ENCODE peak calls at places on chromosome 21, in seven cellular contexts. J, T, U, F, G, X and B are unnamed samples.

GRCh38 chr21:46214478-46215340 is 13.9 kb downstream of the LSS start:
- DNase-seq in T (no peak), F (no peak), U (peak), X (no peak), G (no peak), J (no peak), B (no peak)

GRCh38 chr21:42515708-42516502 is 2.3 kb downstream of the SLC37A1 start:
- DNase-seq in T (peak), F (peak), J (no peak), X (no peak), G (no peak), U (no peak), B (no peak)

GRCh38 chr21:39001341-39001740 is 181.9 kb downstream of the PSMG1 start:
- DNase-seq in G (no peak), F (no peak), U (no peak), X (no peak), T (no peak), J (no peak), B (no peak)

GRCh38 chr21:38806153-38806941 is 618 bp downstream of the ETS2 start:
- DNase-seq in F (peak), J (peak), T (no peak), U (peak), G (no peak), X (no peak), B (peak)

GRCh38 chr21:38505654-38506523 is 7.6 kb upstream of the ERG start:
- DNase-seq in X (no peak), U (peak), G (peak), J (peak), T (peak), F (peak), B (peak)

GRCh38 chr21:38140192-38140905 is 116.4 kb upstream of the KCNJ15 start:
- DNase-seq in T (peak), G (peak), F (no peak), X (no peak), J (peak), U (no peak), B (no peak)

GRCh38 chr21:39086547-39086946 is 96.7 kb downstream of the PSMG1 start:
- DNase-seq in T (no peak), X (no peak), J (no peak), U (no peak), F (no peak), G (no peak), B (no peak)

GRCh38 chr21:36385233-36385908 is at the start of gene CHAF1B:
- DNase-seq in F (peak), G (peak), U (peak), T (peak), X (peak), J (peak), B (peak)

GRCh38 chr21:40668535-40669275 is 178.3 kb downstream of the DSCAM start:
- DNase-seq in F (no peak), U (no peak), G (peak), T (no peak), X (no peak), J (no peak), B (no peak)

GRCh38 chr21:46622226-46622625 is 13.2 kb upstream of the PRMT2 start:
- DNase-seq in J (peak), T (no peak), G (no peak), X (no peak), U (no peak), F (peak), B (peak)

GRCh38 chr21:38054334-38054733 is 138.1 kb upstream of the KCNJ6 start:
- DNase-seq in X (no peak), F (no peak), U (no peak), J (no peak), G (no peak), T (no peak), B (no peak)

GRCh38 chr21:42309753-42310213 is 5.4 kb downstream of the TFF3 start:
- DNase-seq in F (peak), T (peak), J (peak), X (no peak), G (no peak), U (peak), B (peak)

GRCh38 chr21:40793057-40793456 is 53.9 kb downstream of the DSCAM start:
- DNase-seq in J (no peak), U (no peak), F (no peak), X (no peak), T (no peak), G (peak), B (no peak)

GRCh38 chr21:37073417-37074194 is 552 bp downstream of the TTC3 start:
- DNase-seq in F (no peak), G (peak), U (no peak), T (peak), J (peak), X (peak), B (peak)

GRCh38 chr21:38806942-38807284 is 1.2 kb downstream of the ETS2 start:
- DNase-seq in J (no peak), T (no peak), X (no peak), U (no peak), F (no peak), G (peak), B (peak)

GRCh38 chr21:36079010-36079649 is 9.3 kb downstream of the CBR1 start:
- DNase-seq in U (no peak), T (no peak), F (no peak), X (peak), J (no peak), G (no peak), B (peak)

GRCh38 chr21:46017148-46017547 is 35.6 kb downstream of the COL6A1 start:
- DNase-seq in T (no peak), U (peak), F (no peak), G (no peak), X (no peak), J (no peak), B (peak)

GRCh38 chr21:16205527-16205926 is 475.7 kb downstream of the USP25 start:
- DNase-seq in T (no peak), J (no peak), X (no peak), U (no peak), F (no peak), G (peak), B (no peak)

GRCh38 chr21:36355071-36355680 is 30.0 kb upstream of the CHAF1B start:
- DNase-seq in X (no peak), F (no peak), U (no peak), J (no peak), G (no peak), T (no peak), B (no peak)

GRCh38 chr21:44757731-44758130 is 43.9 kb downstream of the UBE2G2 start:
- DNase-seq in T (no peak), F (no peak), U (no peak), G (no peak), J (no peak), X (no peak), B (no peak)

GRCh38 chr21:44756416-44757185 is 45.0 kb downstream of the UBE2G2 start:
- DNase-seq in J (no peak), F (no peak), T (no peak), U (peak), G (no peak), X (no peak), B (no peak)

GRCh38 chr21:44753357-44753756 is 42.0 kb upstream of the TSPEAR start:
- DNase-seq in X (no peak), T (no peak), J (no peak), F (no peak), U (peak), G (no peak), B (no peak)

GRCh38 chr21:44752701-44753235 is 41.4 kb upstream of the TSPEAR start:
- DNase-seq in T (peak), U (no peak), X (no peak), J (no peak), G (no peak), F (no peak), B (no peak)

GRCh38 chr21:44755227-44755626 is 43.9 kb upstream of the TSPEAR start:
- DNase-seq in F (no peak), G (no peak), J (no peak), T (peak), X (no peak), U (no peak), B (no peak)
- TF ChIP-seq CTCF in F (no peak), G (no peak), J (no peak), T (peak), X (no peak), U (no peak), B (no peak)

GRCh38 chr21:34923202-34923601 is 125.9 kb downstream of the RUNX1 start:
- DNase-seq in T (no peak), J (no peak), X (no peak), G (no peak), F (no peak), U (no peak), B (peak)
- TF ChIP-seq CTCF in T (no peak), J (no peak), X (no peak), G (no peak), F (no peak), U (no peak), B (no peak)

GRCh38 chr21:14522689-14523088 is 23.4 kb downstream of the SAMSN1 start:
- DNase-seq in U (no peak), G (no peak), X (no peak), J (peak), F (no peak), T (no peak), B (no peak)
- TF ChIP-seq CTCF in U (no peak), G (no peak), X (no peak), J (no peak), F (no peak), T (no peak), B (no peak)

GRCh38 chr21:33327326-33327725 is 2.6 kb downstream of the IFNAR1 start:
- DNase-seq in T (no peak), U (no peak), X (no peak), J (no peak), G (no peak), F (no peak), B (no peak)

GRCh38 chr21:33332143-33332542 is 7.4 kb downstream of the IFNAR1 start:
- DNase-seq in U (no peak), X (no peak), G (no peak), F (no peak), T (no peak), J (no peak), B (no peak)

GRCh38 chr21:33327792-33328433 is 3.1 kb downstream of the IFNAR1 start:
- DNase-seq in X (no peak), F (no peak), J (no peak), G (no peak), T (no peak), U (no peak), B (no peak)

GRCh38 chr21:33334191-33334590 is 9.4 kb downstream of the IFNAR1 start:
- DNase-seq in T (no peak), X (no peak), G (no peak), F (no peak), U (no peak), J (no peak), B (no peak)

GRCh38 chr21:33330726-33331125 is 6.0 kb downstream of the IFNAR1 start:
- DNase-seq in F (no peak), G (no peak), J (no peak), U (no peak), X (no peak), T (no peak), B (no peak)
- TF ChIP-seq CTCF in F (no peak), G (no peak), J (no peak), U (no peak), X (no peak), T (no peak), B (no peak)

GRCh38 chr21:30408782-30409494 is 13.1 kb downstream of the KRTAP13-1 start:
- DNase-seq in G (peak), J (peak), X (peak), U (peak), F (peak), T (peak), B (peak)
- TF ChIP-seq CTCF in G (peak), J (peak), X (peak), U (peak), F (peak), T (peak), B (peak)

DNA sequence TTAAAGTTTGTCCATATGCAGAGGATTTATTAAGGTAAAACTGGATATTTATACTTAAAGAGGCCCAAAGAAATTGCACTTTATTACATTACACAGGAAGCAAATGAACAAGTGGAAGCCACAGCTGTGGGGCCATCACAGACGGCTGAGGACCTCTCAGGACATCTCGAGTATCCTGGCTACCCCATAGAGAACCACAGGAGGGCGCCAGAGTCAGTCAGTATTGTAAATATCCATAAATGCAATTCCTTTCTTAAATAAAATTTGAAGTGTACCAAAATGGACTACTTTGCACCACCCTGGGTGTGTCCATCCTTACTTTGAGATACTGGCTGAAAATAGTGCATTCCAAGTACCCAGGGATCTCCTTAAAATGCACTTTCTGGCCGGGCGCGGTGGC is 257.2 kb downstream of the MRPL39 start:
- DNase-seq in G (no peak), T (peak), J (peak), X (no peak), U (peak), F (peak), B (peak)
- TF ChIP-seq CTCF in G (peak), T (peak), J (peak), X (no peak), U (peak), F (peak), B (peak)

GRCh38 chr21:44262338-44263048 is 796 bp upstream of the DNMT3L start:
- DNase-seq in G (no peak), X (peak), J (no peak), T (no peak), U (peak), F (no peak), B (no peak)
- TF ChIP-seq CTCF in G (no peak), X (no peak), J (no peak), T (no peak), U (no peak), F (no peak), B (no peak)

GRCh38 chr21:44873356-44874239 is at the start of gene PTTG1IP:
- DNase-seq in U (peak), G (peak), F (peak), X (peak), J (peak), T (peak), B (peak)

GRCh38 chr21:44871576-44872265 is 1.8 kb downstream of the PTTG1IP start:
- DNase-seq in J (no peak), X (peak), G (peak), U (no peak), F (no peak), T (peak), B (no peak)

GRCh38 chr21:44870748-44871495 is 2.6 kb downstream of the PTTG1IP start:
- DNase-seq in G (peak), T (peak), U (no peak), J (no peak), F (no peak), X (peak), B (peak)

GRCh38 chr21:44872568-44873355 is 728 bp downstream of the PTTG1IP start:
- DNase-seq in X (peak), J (peak), U (peak), T (peak), G (peak), F (peak), B (no peak)

DNA sequence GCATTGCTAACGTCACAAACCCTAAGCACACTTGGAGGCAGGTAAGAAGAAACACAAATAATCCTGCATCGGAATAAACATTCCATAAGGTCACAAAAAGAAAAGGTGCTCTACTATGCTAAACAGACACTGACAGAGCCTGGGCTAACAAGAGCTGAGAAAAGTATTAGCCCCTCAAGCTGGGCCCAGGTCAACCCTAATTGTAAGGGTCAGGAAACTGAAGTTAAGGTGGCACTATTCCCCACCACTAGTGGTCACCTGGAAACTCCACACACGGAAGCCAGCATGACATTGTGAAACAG is 1.3 kb downstream of the PTTG1IP start:
- DNase-seq in F (no peak), G (no peak), T (no peak), X (no peak), J (no peak), U (no peak), B (no peak)
- TF ChIP-seq CTCF in F (no peak), G (no peak), T (no peak), X (no peak), J (no peak), U (peak), B (no peak)

GRCh38 chr21:44024895-44025353 is 12.8 kb downstream of the TRAPPC10 start:
- DNase-seq in J (peak), G (peak), U (peak), T (no peak), X (no peak), F (peak), B (no peak)
- TF ChIP-seq CTCF in J (no peak), G (no peak), U (no peak), T (no peak), X (no peak), F (no peak), B (no peak)